ENCODE peak calls at places on chromosomes 7 and 10, in eight cellular contexts. E, P, L, B, R, C, Y and I are unnamed samples.
A peak's percentile ranks its signal among the peaks of the same experiment; 100 is the strongest.

GRCh38 chr7:155800301-155800700 is 12.0 kb downstream of the SHH start:
- DNase-seq in E (no peak), P (no peak), L (no peak), B (no peak), R (no peak), C (no peak), Y (no peak), I (no peak)

GRCh38 chr10:129536336-129536735 is 69.3 kb downstream of the MGMT start:
- DNase-seq in E (no peak), P (no peak), L (no peak), B (no peak), R (no peak), C (no peak), Y (no peak), I (no peak)

GRCh38 chr7:91266931-91267557 is 2.8 kb downstream of the FZD1 start:
- DNase-seq in E (no peak), P (no peak), L (peak; percentile 20), B (no peak), R (no peak), C (no peak), Y (no peak), I (no peak)

GRCh38 chr7:100897772-100898454 is 2.2 kb upstream of the ACHE start:
- DNase-seq in E (no peak), P (no peak), L (no peak), B (no peak), R (no peak), C (no peak), Y (no peak), I (no peak)

GRCh38 chr10:78328592-78329404 is 295.1 kb downstream of the RPS24 start:
- DNase-seq in E (no peak), P (no peak), L (no peak), B (no peak), R (no peak), C (peak; percentile 51), Y (no peak), I (no peak)

GRCh38 chr10:103534621-103535498 is 41.4 kb downstream of the NEURL1 start:
- DNase-seq in E (no peak), P (no peak), L (no peak), B (no peak), R (no peak), C (no peak), Y (no peak), I (no peak)

GRCh38 chr10:24465899-24466615 is 257.1 kb downstream of the KIAA1217 start:
- DNase-seq in E (no peak), P (peak; percentile 94), L (peak; percentile 97), B (no peak), R (no peak), C (no peak), Y (peak; percentile 31), I (no peak)

GRCh38 chr10:65818990-65819389 is 1106.8 kb upstream of the LRRTM3 start:
- DNase-seq in E (no peak), P (peak; percentile 1), L (no peak), B (no peak), R (no peak), C (no peak), Y (no peak), I (no peak)

GRCh38 chr10:35569111-35569707 is 35.9 kb upstream of the GJD4 start:
- DNase-seq in E (no peak), P (no peak), L (no peak), B (no peak), R (no peak), C (no peak), Y (no peak), I (no peak)

GRCh38 chr10:4596951-4597350 is 229.1 kb upstream of the AKR1E2 start:
- DNase-seq in E (no peak), P (no peak), L (no peak), B (no peak), R (no peak), C (no peak), Y (no peak), I (no peak)

GRCh38 chr7:151178236-151178635 is 8.8 kb downstream of the ASB10 start:
- DNase-seq in E (no peak), P (no peak), L (no peak), B (no peak), R (no peak), C (no peak), Y (no peak), I (no peak)

GRCh38 chr10:85741626-85742300 is 624.8 kb downstream of the GRID1 start:
- DNase-seq in E (no peak), P (no peak), L (no peak), B (no peak), R (no peak), C (no peak), Y (no peak), I (peak; percentile 12)

GRCh38 chr7:157526604-157527003 is 189.8 kb downstream of the DNAJB6 start:
- DNase-seq in E (no peak), P (peak; percentile 37), L (no peak), B (no peak), R (no peak), C (no peak), Y (no peak), I (no peak)

GRCh38 chr10:50382576-50383023 is 131.3 kb upstream of the ASAH2 start:
- DNase-seq in E (no peak), P (no peak), L (no peak), B (no peak), R (no peak), C (no peak), Y (no peak), I (no peak)

GRCh38 chr10:103928784-103929183 is 10.8 kb upstream of the STN1 start:
- DNase-seq in E (no peak), P (no peak), L (no peak), B (no peak), R (no peak), C (no peak), Y (no peak), I (no peak)

GRCh38 chr7:53684693-53685092 is 649.3 kb downstream of the POM121L12 start:
- DNase-seq in E (no peak), P (no peak), L (no peak), B (no peak), R (no peak), C (no peak), Y (no peak), I (no peak)

GRCh38 chr10:6563720-6564119 is 16.4 kb downstream of the PRKCQ start:
- DNase-seq in E (no peak), P (no peak), L (no peak), B (no peak), R (no peak), C (no peak), Y (no peak), I (no peak)

GRCh38 chr10:91590142-91590903 is 42.5 kb downstream of the PPP1R3C start:
- DNase-seq in E (peak; percentile 48), P (peak; percentile 80), L (peak; percentile 78), B (no peak), R (no peak), C (peak; percentile 77), Y (no peak), I (no peak)

GRCh38 chr7:46301677-46302076 is 380.6 kb upstream of the IGFBP3 start:
- DNase-seq in E (no peak), P (peak; percentile 28), L (peak; percentile 28), B (no peak), R (no peak), C (no peak), Y (no peak), I (no peak)

GRCh38 chr10:26806557-26806956 is 54.2 kb downstream of the ABI1 start:
- DNase-seq in E (no peak), P (no peak), L (no peak), B (no peak), R (no peak), C (no peak), Y (no peak), I (no peak)

GRCh38 chr7:155353256-155353897 is 55.7 kb downstream of the INSIG1 start:
- DNase-seq in E (no peak), P (no peak), L (no peak), B (no peak), R (no peak), C (no peak), Y (no peak), I (no peak)

GRCh38 chr10:74824184-74825032 is 2.0 kb upstream of the KAT6B start:
- DNase-seq in E (peak; percentile 36), P (peak; percentile 7), L (no peak), B (no peak), R (no peak), C (no peak), Y (no peak), I (no peak)

GRCh38 chr10:62193479-62193878 is 75.2 kb downstream of the RTKN2 start:
- DNase-seq in E (no peak), P (no peak), L (no peak), B (no peak), R (no peak), C (no peak), Y (no peak), I (no peak)

GRCh38 chr10:128150045-128150493 is 23.8 kb upstream of the MKI67 start:
- DNase-seq in E (peak; percentile 38), P (peak; percentile 55), L (peak; percentile 67), B (peak; percentile 36), R (peak; percentile 72), C (no peak), Y (peak; percentile 66), I (peak; percentile 87)

GRCh38 chr7:43248961-43249807 is 136.7 kb downstream of the HECW1 start:
- DNase-seq in E (no peak), P (peak; percentile 89), L (peak; percentile 62), B (no peak), R (no peak), C (no peak), Y (no peak), I (no peak)

GRCh38 chr7:69309601-69310000 is 288.7 kb upstream of the AUTS2 start:
- DNase-seq in E (no peak), P (no peak), L (no peak), B (no peak), R (no peak), C (no peak), Y (no peak), I (no peak)